ENCODE peak calls at places on chromosomes 11 and 22, in six cellular contexts. One of them, this sample, is unnamed.
A peak's percentile ranks its signal among the peaks of the same experiment; 100 is the strongest.

GRCh38 chr11:131457163-131457562 is 86.7 kb downstream of the NTM start:
- DNase-seq in fibroblast of lung: no peak
- DNase-seq in PC-9: no peak
- DNase-seq in neural progenitor cell: no peak
- DNase-seq in hepatocyte: no peak
- DNase-seq in HCT116: no peak
- DNase-seq in this sample: no peak

GRCh38 chr22:26322179-26322905 is 106.7 kb upstream of the ASPHD2 start:
- DNase-seq in HCT116: peak; percentile 8
- DNase-seq in hepatocyte: no peak
- DNase-seq in fibroblast of lung: no peak
- DNase-seq in neural progenitor cell: no peak
- DNase-seq in PC-9: peak; percentile 43
- DNase-seq in this sample: peak; percentile 12

GRCh38 chr22:36369922-36370781 is 17.6 kb downstream of the MYH9 start:
- DNase-seq in hepatocyte: peak; percentile 74
- DNase-seq in HCT116: no peak
- DNase-seq in neural progenitor cell: peak; percentile 70
- DNase-seq in fibroblast of lung: peak; percentile 57
- DNase-seq in PC-9: peak; percentile 80
- DNase-seq in this sample: peak; percentile 33

GRCh38 chr11:67572747-67573419 is 10.7 kb upstream of the GSTP1 start:
- DNase-seq in hepatocyte: peak; percentile 84
- DNase-seq in PC-9: peak; percentile 65
- DNase-seq in neural progenitor cell: peak; percentile 84
- DNase-seq in HCT116: peak; percentile 65
- DNase-seq in fibroblast of lung: peak; percentile 59
- DNase-seq in this sample: peak; percentile 72

GRCh38 chr11:34633990-34634725 is 13.3 kb downstream of the EHF start:
- DNase-seq in fibroblast of lung: peak; percentile 65
- DNase-seq in HCT116: no peak
- DNase-seq in hepatocyte: no peak
- DNase-seq in neural progenitor cell: no peak
- DNase-seq in PC-9: no peak
- DNase-seq in this sample: no peak

GRCh38 chr11:35992551-35992950 is 48.7 kb downstream of the LDLRAD3 start:
- DNase-seq in fibroblast of lung: no peak
- DNase-seq in hepatocyte: no peak
- DNase-seq in PC-9: no peak
- DNase-seq in HCT116: no peak
- DNase-seq in neural progenitor cell: no peak
- DNase-seq in this sample: no peak

GRCh38 chr11:30879322-30880020 is 293.3 kb upstream of the MPPED2 start:
- DNase-seq in HCT116: no peak
- DNase-seq in hepatocyte: no peak
- DNase-seq in fibroblast of lung: peak; percentile 21
- DNase-seq in neural progenitor cell: no peak
- DNase-seq in PC-9: no peak
- DNase-seq in this sample: peak; percentile 61

GRCh38 chr11:70296681-70297080 is 26.2 kb downstream of the PPFIA1 start:
- DNase-seq in HCT116: no peak
- DNase-seq in neural progenitor cell: no peak
- DNase-seq in hepatocyte: no peak
- DNase-seq in fibroblast of lung: no peak
- DNase-seq in PC-9: no peak
- DNase-seq in this sample: no peak

GRCh38 chr11:99614353-99614752 is 593.6 kb downstream of the CNTN5 start:
- DNase-seq in hepatocyte: no peak
- DNase-seq in neural progenitor cell: peak; percentile 65
- DNase-seq in HCT116: no peak
- DNase-seq in PC-9: no peak
- DNase-seq in fibroblast of lung: no peak
- DNase-seq in this sample: no peak

GRCh38 chr11:68270334-68271022 is 1.3 kb downstream of the C11orf24 start:
- DNase-seq in hepatocyte: peak; percentile 65
- DNase-seq in neural progenitor cell: no peak
- DNase-seq in PC-9: no peak
- DNase-seq in HCT116: no peak
- DNase-seq in fibroblast of lung: no peak
- DNase-seq in this sample: no peak

GRCh38 chr22:36816635-36817428 is at the start of gene PVALB:
- DNase-seq in PC-9: peak; percentile 54
- DNase-seq in neural progenitor cell: peak; percentile 65
- DNase-seq in HCT116: no peak
- DNase-seq in fibroblast of lung: peak; percentile 22
- DNase-seq in hepatocyte: peak; percentile 76
- DNase-seq in this sample: peak; percentile 37

GRCh38 chr11:95100856-95101507 is 11.3 kb downstream of the ENDOD1 start:
- DNase-seq in PC-9: no peak
- DNase-seq in fibroblast of lung: no peak
- DNase-seq in neural progenitor cell: no peak
- DNase-seq in hepatocyte: no peak
- DNase-seq in HCT116: no peak
- DNase-seq in this sample: no peak

GRCh38 chr11:13891911-13892310 is 70.6 kb upstream of the SPON1 start:
- DNase-seq in PC-9: no peak
- DNase-seq in hepatocyte: no peak
- DNase-seq in neural progenitor cell: no peak
- DNase-seq in HCT116: no peak
- DNase-seq in fibroblast of lung: no peak
- DNase-seq in this sample: no peak

GRCh38 chr11:77197626-77198320 is 69.7 kb downstream of the MYO7A start:
- DNase-seq in hepatocyte: no peak
- DNase-seq in fibroblast of lung: no peak
- DNase-seq in PC-9: no peak
- DNase-seq in neural progenitor cell: no peak
- DNase-seq in HCT116: no peak
- DNase-seq in this sample: no peak

GRCh38 chr11:126989942-126990715 is 10.4 kb downstream of the KIRREL3 start:
- DNase-seq in neural progenitor cell: peak; percentile 91
- DNase-seq in HCT116: peak; percentile 18
- DNase-seq in fibroblast of lung: peak; percentile 53
- DNase-seq in PC-9: peak; percentile 71
- DNase-seq in hepatocyte: peak; percentile 84
- DNase-seq in this sample: peak; percentile 83

GRCh38 chr22:39139933-39140332 is 12.5 kb downstream of the CBX7 start:
- DNase-seq in hepatocyte: no peak
- DNase-seq in neural progenitor cell: no peak
- DNase-seq in PC-9: no peak
- DNase-seq in fibroblast of lung: no peak
- DNase-seq in HCT116: no peak
- DNase-seq in this sample: no peak

GRCh38 chr22:48338793-48339705 is 1488.6 kb downstream of the BRD1 start:
- DNase-seq in fibroblast of lung: no peak
- DNase-seq in hepatocyte: no peak
- DNase-seq in PC-9: no peak
- DNase-seq in neural progenitor cell: no peak
- DNase-seq in HCT116: no peak
- DNase-seq in this sample: no peak

GRCh38 chr11:78586452-78587046 is 11.9 kb upstream of the NARS2 start:
- DNase-seq in HCT116: no peak
- DNase-seq in PC-9: no peak
- DNase-seq in fibroblast of lung: peak; percentile 39
- DNase-seq in neural progenitor cell: no peak
- DNase-seq in hepatocyte: no peak
- DNase-seq in this sample: peak; percentile 43

GRCh38 chr22:32476286-32476685 is 1.7 kb downstream of the FBXO7 start:
- DNase-seq in PC-9: no peak
- DNase-seq in hepatocyte: no peak
- DNase-seq in HCT116: no peak
- DNase-seq in neural progenitor cell: no peak
- DNase-seq in fibroblast of lung: no peak
- DNase-seq in this sample: no peak

GRCh38 chr11:104979839-104980238 is 11.5 kb upstream of the CASP4 start:
- DNase-seq in PC-9: no peak
- DNase-seq in HCT116: no peak
- DNase-seq in hepatocyte: no peak
- DNase-seq in neural progenitor cell: no peak
- DNase-seq in fibroblast of lung: no peak
- DNase-seq in this sample: no peak

GRCh38 chr11:66476173-66476840 is 3.9 kb upstream of the DPP3 start:
- DNase-seq in fibroblast of lung: no peak
- DNase-seq in HCT116: no peak
- DNase-seq in PC-9: no peak
- DNase-seq in hepatocyte: no peak
- DNase-seq in neural progenitor cell: no peak
- DNase-seq in this sample: no peak

GRCh38 chr11:56883590-56883989 is 105.1 kb upstream of the OR5AK2 start:
- DNase-seq in hepatocyte: no peak
- DNase-seq in neural progenitor cell: no peak
- DNase-seq in PC-9: no peak
- DNase-seq in fibroblast of lung: no peak
- DNase-seq in HCT116: no peak
- DNase-seq in this sample: no peak

GRCh38 chr11:31237819-31238771 is 131.4 kb downstream of the DCDC1 start:
- DNase-seq in PC-9: no peak
- DNase-seq in hepatocyte: peak; percentile 7
- DNase-seq in HCT116: no peak
- DNase-seq in fibroblast of lung: peak; percentile 14
- DNase-seq in neural progenitor cell: peak; percentile 89
- DNase-seq in this sample: peak; percentile 78

GRCh38 chr11:127994736-127995135 is 592.6 kb downstream of the ETS1 start:
- DNase-seq in PC-9: no peak
- DNase-seq in hepatocyte: no peak
- DNase-seq in fibroblast of lung: peak; percentile 3
- DNase-seq in HCT116: no peak
- DNase-seq in neural progenitor cell: no peak
- DNase-seq in this sample: no peak

GRCh38 chr11:118607401-118608267 is at the start of gene PHLDB1:
- DNase-seq in hepatocyte: peak; percentile 68
- DNase-seq in PC-9: peak; percentile 61
- DNase-seq in HCT116: no peak
- DNase-seq in fibroblast of lung: peak; percentile 78
- DNase-seq in neural progenitor cell: peak; percentile 65
- DNase-seq in this sample: peak; percentile 69

GRCh38 chr11:36469881-36470802 is 39.9 kb downstream of the TRAF6 start:
- DNase-seq in PC-9: no peak
- DNase-seq in fibroblast of lung: peak; percentile 37
- DNase-seq in HCT116: no peak
- DNase-seq in neural progenitor cell: no peak
- DNase-seq in hepatocyte: no peak
- DNase-seq in this sample: peak; percentile 54

GRCh38 chr22:38957046-38957770 is at the start of gene APOBEC3A:
- DNase-seq in fibroblast of lung: no peak
- DNase-seq in PC-9: peak; percentile 59
- DNase-seq in HCT116: no peak
- DNase-seq in hepatocyte: no peak
- DNase-seq in neural progenitor cell: no peak
- DNase-seq in this sample: no peak

GRCh38 chr11:62418733-62419132 is at the start of gene SCGB1A1:
- DNase-seq in fibroblast of lung: no peak
- DNase-seq in PC-9: no peak
- DNase-seq in neural progenitor cell: no peak
- DNase-seq in hepatocyte: no peak
- DNase-seq in HCT116: no peak
- DNase-seq in this sample: no peak

GRCh38 chr11:11577246-11577855 is 44.5 kb downstream of the GALNT18 start:
- DNase-seq in HCT116: no peak
- DNase-seq in PC-9: no peak
- DNase-seq in neural progenitor cell: no peak
- DNase-seq in fibroblast of lung: peak; percentile 11
- DNase-seq in hepatocyte: no peak
- DNase-seq in this sample: no peak

GRCh38 chr22:46043816-46044717 is 67.1 kb upstream of the WNT7B start:
- DNase-seq in neural progenitor cell: no peak
- DNase-seq in fibroblast of lung: no peak
- DNase-seq in PC-9: peak; percentile 12
- DNase-seq in hepatocyte: no peak
- DNase-seq in HCT116: no peak
- DNase-seq in this sample: peak; percentile 47
- TF ChIP-seq EZH2 in neural progenitor cell: no peak
- TF ChIP-seq EZH2 in fibroblast of lung: no peak
- TF ChIP-seq EZH2 in PC-9: no peak
- TF ChIP-seq EZH2 in hepatocyte: no peak
- TF ChIP-seq EZH2 in HCT116: no peak
- TF ChIP-seq EZH2 in this sample: no peak

GRCh38 chr22:23565942-23566715 is 14.0 kb downstream of the IGLL1 start:
- DNase-seq in HCT116: no peak
- DNase-seq in fibroblast of lung: no peak
- DNase-seq in hepatocyte: peak; percentile 69
- DNase-seq in neural progenitor cell: peak; percentile 67
- DNase-seq in PC-9: no peak
- DNase-seq in this sample: no peak
- TF ChIP-seq EZH2 in HCT116: no peak
- TF ChIP-seq EZH2 in fibroblast of lung: peak; percentile 86
- TF ChIP-seq EZH2 in hepatocyte: no peak
- TF ChIP-seq EZH2 in neural progenitor cell: peak; percentile 65
- TF ChIP-seq EZH2 in PC-9: no peak
- TF ChIP-seq EZH2 in this sample: no peak

GRCh38 chr11:124751741-124752470 is at the start of gene VSIG2:
- DNase-seq in fibroblast of lung: no peak
- DNase-seq in neural progenitor cell: no peak
- DNase-seq in hepatocyte: no peak
- DNase-seq in PC-9: peak; percentile 25
- DNase-seq in HCT116: no peak
- DNase-seq in this sample: no peak
- TF ChIP-seq EZH2 in fibroblast of lung: no peak
- TF ChIP-seq EZH2 in neural progenitor cell: peak; percentile 56
- TF ChIP-seq EZH2 in hepatocyte: no peak
- TF ChIP-seq EZH2 in PC-9: no peak
- TF ChIP-seq EZH2 in HCT116: no peak
- TF ChIP-seq EZH2 in this sample: no peak

DNA sequence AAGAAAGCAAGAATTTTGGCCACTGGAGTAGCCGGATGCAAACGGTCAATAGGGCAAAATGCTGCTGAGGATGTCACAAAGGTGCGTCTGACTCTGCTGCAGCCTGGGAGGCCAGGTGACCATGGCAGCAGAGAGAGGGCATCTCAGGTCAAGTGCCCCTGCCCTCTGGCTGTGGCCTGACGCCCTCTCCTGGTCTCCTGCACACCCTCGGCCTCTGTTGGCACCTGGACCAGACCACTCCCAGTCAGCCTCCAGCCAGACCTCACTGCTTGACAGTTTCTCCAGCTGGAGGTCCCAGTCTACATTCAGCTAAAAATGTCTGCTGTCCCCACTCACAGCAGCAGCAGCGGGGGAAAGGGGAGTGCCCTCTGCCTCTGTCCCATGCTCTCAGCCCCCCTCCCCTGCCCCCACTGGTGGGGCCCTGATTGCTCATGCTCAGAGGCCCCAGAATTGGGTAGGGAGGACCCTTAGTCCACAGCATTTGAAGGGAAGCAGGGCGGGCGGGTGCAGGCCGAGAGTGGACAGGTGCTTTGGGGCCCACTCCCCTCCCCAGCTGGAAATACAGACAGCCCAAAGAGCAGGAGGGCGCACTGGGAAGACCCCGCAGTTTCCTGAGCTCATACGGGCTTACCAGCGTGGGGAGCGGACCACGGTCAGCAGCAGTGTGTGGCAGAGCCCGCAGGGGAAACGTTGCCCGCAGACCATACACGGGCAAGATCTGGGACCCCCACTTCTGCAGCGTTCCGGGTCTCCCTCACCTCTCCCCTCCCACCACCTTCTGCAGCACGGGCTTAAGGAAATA is 1.6 kb upstream of the BRSK2 start:
- DNase-seq in HCT116: no peak
- DNase-seq in neural progenitor cell: peak; percentile 44
- DNase-seq in hepatocyte: no peak
- DNase-seq in PC-9: peak; percentile 47
- DNase-seq in fibroblast of lung: no peak
- DNase-seq in this sample: no peak
- TF ChIP-seq EZH2 in HCT116: no peak
- TF ChIP-seq EZH2 in neural progenitor cell: no peak
- TF ChIP-seq EZH2 in hepatocyte: no peak
- TF ChIP-seq EZH2 in PC-9: no peak
- TF ChIP-seq EZH2 in fibroblast of lung: no peak
- TF ChIP-seq EZH2 in this sample: no peak

GRCh38 chr11:124745270-124745834 is 5.6 kb downstream of the NRGN start:
- DNase-seq in neural progenitor cell: peak; percentile 38
- DNase-seq in hepatocyte: no peak
- DNase-seq in PC-9: no peak
- DNase-seq in HCT116: no peak
- DNase-seq in fibroblast of lung: no peak
- DNase-seq in this sample: no peak
- TF ChIP-seq EZH2 in neural progenitor cell: peak; percentile 97
- TF ChIP-seq EZH2 in hepatocyte: peak; percentile 67
- TF ChIP-seq EZH2 in PC-9: no peak
- TF ChIP-seq EZH2 in HCT116: no peak
- TF ChIP-seq EZH2 in fibroblast of lung: no peak
- TF ChIP-seq EZH2 in this sample: no peak